ENCODE peak calls at places on chromosome 11, in seven cellular contexts. Z is NCI-H2029 treated with DMSO at 0.1 percent for 48 hours, Y is dermis microvascular lymphatic vessel endothelial cell, W is fibroblast of pulmonary artery, B is HS-5, X is kidney, C is tibial artery. M is an unnamed sample.

GRCh38 chr11:97140885-97141494 is 751.2 kb downstream of the JRKL start:
- DNase-seq in Z (no peak), Y (no peak), W (peak; percentile 54), B (no peak), X (no peak), C (no peak), M (peak; percentile 26)

GRCh38 chr11:26580929-26581328 is 8.9 kb upstream of the MUC15 start:
- DNase-seq in Z (no peak), Y (no peak), W (peak; percentile 20), B (no peak), X (no peak), C (no peak), M (no peak)

GRCh38 chr11:124880958-124881357 is 15.7 kb downstream of the ROBO3 start:
- DNase-seq in Z (no peak), Y (no peak), W (no peak), B (no peak), X (no peak), C (peak; percentile 50), M (no peak)

GRCh38 chr11:86068138-86068861 is 584 bp downstream of the PICALM start:
- DNase-seq in Z (peak; percentile 23), Y (no peak), W (no peak), B (no peak), X (no peak), C (peak; percentile 71), M (peak; percentile 30)

GRCh38 chr11:125148743-125149142 is 15.8 kb upstream of the PKNOX2 start:
- DNase-seq in Z (no peak), Y (no peak), W (no peak), B (no peak), X (no peak), C (no peak), M (no peak)

GRCh38 chr11:9617960-9618359 is 44.5 kb downstream of the WEE1 start:
- DNase-seq in Z (no peak), Y (no peak), W (peak; percentile 53), B (peak; percentile 66), X (no peak), C (no peak), M (no peak)

GRCh38 chr11:106482920-106483761 is 405.7 kb downstream of the AASDHPPT start:
- DNase-seq in Z (no peak), Y (no peak), W (peak; percentile 71), B (no peak), X (no peak), C (no peak), M (peak; percentile 61)

GRCh38 chr11:72525466-72525865 is 91.1 kb upstream of the CLPB start:
- DNase-seq in Z (no peak), Y (no peak), W (no peak), B (no peak), X (no peak), C (no peak), M (no peak)

GRCh38 chr11:17267576-17267975 is 9.0 kb upstream of the NUCB2 start:
- DNase-seq in Z (no peak), Y (no peak), W (peak; percentile 64), B (peak; percentile 88), X (no peak), C (no peak), M (peak; percentile 92)

GRCh38 chr11:23995891-23996290 is 501.0 kb upstream of the LUZP2 start:
- DNase-seq in Z (no peak), Y (no peak), W (peak; percentile 23), B (no peak), X (no peak), C (no peak), M (no peak)

GRCh38 chr11:95419915-95420314 is 188.9 kb upstream of the SESN3 start:
- DNase-seq in Z (no peak), Y (no peak), W (peak; percentile 54), B (peak; percentile 53), X (no peak), C (no peak), M (no peak)

GRCh38 chr11:112364962-112365481 is 104.4 kb upstream of the PLET1 start:
- DNase-seq in Z (no peak), Y (peak; percentile 45), W (peak; percentile 76), B (peak; percentile 71), X (no peak), C (no peak), M (no peak)

GRCh38 chr11:75475767-75476650 is 43.0 kb upstream of the KLHL35 start:
- DNase-seq in Z (peak; percentile 74), Y (no peak), W (peak; percentile 54), B (no peak), X (peak; percentile 90), C (no peak), M (no peak)

GRCh38 chr11:12134239-12134590 is 23.8 kb downstream of the MICAL2 start:
- DNase-seq in Z (no peak), Y (no peak), W (no peak), B (no peak), X (no peak), C (no peak), M (no peak)

GRCh38 chr11:126173257-126173656 is 38.2 kb downstream of the RPUSD4 start:
- DNase-seq in Z (no peak), Y (no peak), W (no peak), B (no peak), X (no peak), C (no peak), M (no peak)

GRCh38 chr11:57324154-57324885 is 432 bp downstream of the TNKS1BP1 start:
- DNase-seq in Z (no peak), Y (no peak), W (peak; percentile 70), B (no peak), X (peak; percentile 90), C (peak; percentile 81), M (peak; percentile 41)

GRCh38 chr11:65066805-65067291 is 8.5 kb upstream of the NAALADL1 start:
- DNase-seq in Z (no peak), Y (no peak), W (no peak), B (no peak), X (no peak), C (no peak), M (no peak)

GRCh38 chr11:116782728-116783127 is 5.1 kb downstream of the ZPR1 start:
- DNase-seq in Z (no peak), Y (no peak), W (peak; percentile 64), B (no peak), X (no peak), C (no peak), M (no peak)

GRCh38 chr11:64755681-64756361 is 4.0 kb downstream of the PYGM start:
- DNase-seq in Z (no peak), Y (no peak), W (no peak), B (no peak), X (peak; percentile 29), C (peak; percentile 62), M (no peak)

GRCh38 chr11:75445315-75445953 is 12.4 kb upstream of the KLHL35 start:
- DNase-seq in Z (no peak), Y (peak; percentile 37), W (peak; percentile 57), B (no peak), X (no peak), C (peak; percentile 77), M (peak; percentile 55)

GRCh38 chr11:132962026-132962425 is 570.3 kb downstream of the OPCML start:
- DNase-seq in Z (no peak), Y (no peak), W (peak; percentile 5), B (peak; percentile 36), X (no peak), C (no peak), M (no peak)

GRCh38 chr11:9130297-9130696 is 38.9 kb upstream of the SCUBE2 start:
- DNase-seq in Z (no peak), Y (no peak), W (no peak), B (no peak), X (no peak), C (no peak), M (no peak)